ENCODE peak calls at places on chromosomes 13 and 19, in eight cellular contexts. A, Z, S, Y, M, N, G and L are unnamed samples.

GRCh38 chr13:89455741-89456140 is 1784.6 kb downstream of the SLITRK5 start:
- DNase-seq in A (no peak), Z (no peak), S (no peak), Y (no peak), M (no peak), N (no peak), G (no peak), L (no peak)

GRCh38 chr19:17402982-17403855 is 2.2 kb downstream of the BST2 start:
- DNase-seq in A (no peak), Z (no peak), S (peak), Y (peak), M (no peak), N (peak), G (peak), L (no peak)

GRCh38 chr13:49840266-49840665 is 47.8 kb upstream of the KPNA3 start:
- DNase-seq in A (no peak), Z (no peak), S (no peak), Y (no peak), M (no peak), N (no peak), G (no peak), L (no peak)

GRCh38 chr19:42286349-42287016 is 15.4 kb upstream of the PRR19 start:
- DNase-seq in A (no peak), Z (no peak), S (peak), Y (no peak), M (no peak), N (no peak), G (no peak), L (no peak)

GRCh38 chr19:17311455-17312248 is 2.3 kb downstream of the DDA1 start:
- DNase-seq in A (peak), Z (no peak), S (no peak), Y (no peak), M (no peak), N (no peak), G (no peak), L (peak)

GRCh38 chr19:44820648-44821609 is 12.0 kb downstream of the BCAM start:
- DNase-seq in A (no peak), Z (peak), S (peak), Y (no peak), M (no peak), N (no peak), G (no peak), L (no peak)

GRCh38 chr19:45637890-45638667 is 1.1 kb downstream of the EML2 start:
- DNase-seq in A (no peak), Z (no peak), S (no peak), Y (no peak), M (no peak), N (no peak), G (no peak), L (peak)

GRCh38 chr13:39955560-39955959 is 300.1 kb downstream of the COG6 start:
- DNase-seq in A (no peak), Z (no peak), S (no peak), Y (no peak), M (no peak), N (no peak), G (peak), L (no peak)

GRCh38 chr19:10431254-10431942 is 11.1 kb downstream of the PDE4A start:
- DNase-seq in A (no peak), Z (peak), S (no peak), Y (no peak), M (peak), N (no peak), G (peak), L (peak)

GRCh38 chr13:21668665-21669599 is 1.9 kb upstream of the FGF9 start:
- DNase-seq in A (no peak), Z (peak), S (peak), Y (no peak), M (no peak), N (peak), G (peak), L (no peak)

GRCh38 chr13:114068723-114069322 is 63.6 kb downstream of the RASA3 start:
- DNase-seq in A (no peak), Z (peak), S (no peak), Y (no peak), M (no peak), N (no peak), G (no peak), L (no peak)

GRCh38 chr19:15418112-15418587 is 638 bp downstream of the AKAP8L start:
- DNase-seq in A (no peak), Z (no peak), S (no peak), Y (no peak), M (no peak), N (no peak), G (no peak), L (peak)

GRCh38 chr13:99174533-99175100 is 26.0 kb upstream of the UBAC2 start:
- DNase-seq in A (no peak), Z (no peak), S (no peak), Y (no peak), M (no peak), N (no peak), G (no peak), L (no peak)

GRCh38 chr13:51620165-51620983 is 36.1 kb downstream of the WDFY2 start:
- DNase-seq in A (no peak), Z (no peak), S (no peak), Y (no peak), M (no peak), N (no peak), G (no peak), L (no peak)

GRCh38 chr19:15216363-15216762 is 15.6 kb upstream of the NOTCH3 start:
- DNase-seq in A (no peak), Z (no peak), S (no peak), Y (no peak), M (no peak), N (no peak), G (no peak), L (no peak)

GRCh38 chr19:49738242-49738641 is 24.9 kb downstream of the TSKS start:
- DNase-seq in A (no peak), Z (no peak), S (no peak), Y (no peak), M (no peak), N (no peak), G (peak), L (no peak)

GRCh38 chr19:1287622-1288527 is 2.2 kb downstream of the EFNA2 start:
- DNase-seq in A (no peak), Z (no peak), S (no peak), Y (no peak), M (no peak), N (no peak), G (no peak), L (no peak)

GRCh38 chr13:112444001-112444311 is 67.8 kb downstream of the SPACA7 start:
- DNase-seq in A (peak), Z (peak), S (peak), Y (no peak), M (peak), N (peak), G (peak), L (peak)

GRCh38 chr13:108200781-108201398 is 14.4 kb downstream of the LIG4 start:
- DNase-seq in A (no peak), Z (no peak), S (no peak), Y (no peak), M (no peak), N (no peak), G (no peak), L (peak)

GRCh38 chr13:51804295-51805172 is 571 bp upstream of the DHRS12 start:
- DNase-seq in A (no peak), Z (peak), S (peak), Y (no peak), M (no peak), N (no peak), G (peak), L (no peak)

GRCh38 chr13:57629821-57630235 is 1.7 kb upstream of the PCDH17 start:
- DNase-seq in A (peak), Z (peak), S (peak), Y (no peak), M (peak), N (peak), G (no peak), L (no peak)

GRCh38 chr13:112711528-112712265 is 21.9 kb downstream of the ATP11A start:
- DNase-seq in A (peak), Z (peak), S (peak), Y (no peak), M (peak), N (peak), G (peak), L (peak)

GRCh38 chr13:91154954-91155353 is 192.5 kb upstream of the MIR17HG start:
- DNase-seq in A (no peak), Z (peak), S (no peak), Y (no peak), M (no peak), N (no peak), G (no peak), L (no peak)

GRCh38 chr19:43469160-43469480 is 3.7 kb upstream of the LYPD3 start:
- DNase-seq in A (no peak), Z (no peak), S (no peak), Y (peak), M (no peak), N (no peak), G (no peak), L (no peak)

GRCh38 chr13:62643007-62643483 is 1227.4 kb upstream of the PCDH20 start:
- DNase-seq in A (no peak), Z (no peak), S (no peak), Y (no peak), M (no peak), N (no peak), G (peak), L (peak)

GRCh38 chr13:74134777-74135305 is 637 bp upstream of the KLF12 start:
- DNase-seq in A (no peak), Z (peak), S (peak), Y (peak), M (peak), N (peak), G (peak), L (peak)

GRCh38 chr13:37889102-37889501 is 19.5 kb upstream of the TRPC4 start:
- DNase-seq in A (no peak), Z (no peak), S (no peak), Y (no peak), M (no peak), N (no peak), G (no peak), L (no peak)

GRCh38 chr19:39296055-39296645 is at the start of gene IFNL1:
- DNase-seq in A (no peak), Z (no peak), S (no peak), Y (no peak), M (no peak), N (no peak), G (no peak), L (no peak)

GRCh38 chr13:32314968-32315254 is 252 bp downstream of the ZAR1L start:
- DNase-seq in A (no peak), Z (peak), S (no peak), Y (peak), M (peak), N (no peak), G (peak), L (no peak)

GRCh38 chr19:18905058-18905456 is 9.1 kb upstream of the CERS1 start:
- DNase-seq in A (no peak), Z (no peak), S (no peak), Y (no peak), M (no peak), N (no peak), G (no peak), L (no peak)

GRCh38 chr19:1214299-1214861 is 8.8 kb downstream of the STK11 start:
- DNase-seq in A (no peak), Z (no peak), S (no peak), Y (no peak), M (no peak), N (no peak), G (no peak), L (no peak)

GRCh38 chr19:4640247-4641000 is 1.1 kb downstream of the TNFAIP8L1 start:
- DNase-seq in A (no peak), Z (no peak), S (no peak), Y (no peak), M (no peak), N (no peak), G (no peak), L (no peak)

GRCh38 chr13:49895826-49896225 is 40.3 kb downstream of the SPRYD7 start:
- DNase-seq in A (no peak), Z (no peak), S (no peak), Y (no peak), M (no peak), N (no peak), G (no peak), L (no peak)

GRCh38 chr19:1189419-1189818 is 15.4 kb upstream of the SBNO2 start:
- DNase-seq in A (no peak), Z (no peak), S (no peak), Y (no peak), M (no peak), N (no peak), G (peak), L (peak)